ENCODE peak calls at places on chromosome 17, in nine cellular contexts. I is stimulated activated CD8-positive, alpha-beta memory T cell treated with anti-CD3 and anti-CD28 coated beads, Interleukin-2, amount 100 ng/mL, for 1 hour; X is nephron progenitor cell; B is ELF-1; D is progenitor cell of endocrine pancreas; O is activated naive CD8-positive, alpha-beta T cell treated with anti-CD3 and anti-CD28 coated beads, Interleukin-2, amount 50 U/mL, for 24 hours; A is stimulated activated CD4-positive, alpha-beta T cell treated with anti-CD3 and anti-CD28 coated beads, Interleukin-12 subunit alpha, Interleukin-12 subunit beta, amount 100 ng/mL, for 4 hours; W is testis; Y is NCI-H345. P is an unnamed sample.

GRCh38 chr17:17355426-17355825 is 52.3 kb downstream of the NT5M start:
- DNase-seq in I (no peak), X (no peak), B (no peak), D (no peak), O (no peak), A (no peak), W (no peak), Y (peak), P (no peak)

GRCh38 chr17:39684369-39685043 is 3.4 kb downstream of the PGAP3 start:
- DNase-seq in I (no peak), X (no peak), B (no peak), D (no peak), O (no peak), A (no peak), W (no peak), Y (no peak), P (no peak)

GRCh38 chr17:59423137-59423703 is 91.8 kb downstream of the YPEL2 start:
- DNase-seq in I (no peak), X (peak), B (peak), D (no peak), O (no peak), A (no peak), W (peak), Y (no peak), P (no peak)

GRCh38 chr17:7343250-7343649 is 6.9 kb downstream of the ACAP1 start:
- DNase-seq in I (no peak), X (no peak), B (no peak), D (no peak), O (no peak), A (no peak), W (no peak), Y (no peak), P (no peak)

GRCh38 chr17:47288531-47289116 is 35.0 kb downstream of the ITGB3 start:
- DNase-seq in I (no peak), X (no peak), B (no peak), D (no peak), O (no peak), A (no peak), W (peak), Y (no peak), P (no peak)

GRCh38 chr17:78915872-78916632 is 9.1 kb downstream of the TIMP2 start:
- DNase-seq in I (no peak), X (no peak), B (no peak), D (no peak), O (peak), A (no peak), W (peak), Y (peak), P (no peak)

GRCh38 chr17:75844530-75845057 is 390 bp upstream of the UNC13D start:
- DNase-seq in I (no peak), X (no peak), B (no peak), D (no peak), O (no peak), A (peak), W (no peak), Y (no peak), P (no peak)

GRCh38 chr17:30524847-30525246 is 47.6 kb downstream of the GOSR1 start:
- DNase-seq in I (no peak), X (no peak), B (no peak), D (no peak), O (no peak), A (no peak), W (no peak), Y (no peak), P (no peak)

GRCh38 chr17:80826955-80827645 is 164.5 kb upstream of the CHMP6 start:
- DNase-seq in I (no peak), X (no peak), B (peak), D (no peak), O (peak), A (no peak), W (no peak), Y (no peak), P (no peak)

P was measured in central memory CD8-positive, alpha-beta T cell.